ENCODE peak calls at places on chromosomes 7 and 10, in eight cellular contexts. J is foreskin fibroblast, D is tibial artery, K is MM.1S, P is bronchial epithelial cell, V is endodermal cell, O is PC-9, U is choroid plexus epithelial cell. G is an unnamed sample.

GRCh38 chr7:13851756-13852155 is 137.7 kb downstream of the ETV1 start:
- DNase-seq in J (peak), U (peak), D (no peak), O (no peak), V (peak), P (no peak), K (no peak), G (peak)

GRCh38 chr10:70950062-70950461 is 61.7 kb upstream of the PCBD1 start:
- DNase-seq in J (no peak), K (no peak), D (no peak), V (no peak), O (no peak), U (no peak), P (no peak), G (no peak)

GRCh38 chr10:43166879-43167490 is 28.7 kb downstream of the CSGALNACT2 start:
- DNase-seq in O (no peak), D (no peak), V (no peak), K (peak), J (no peak), U (no peak), P (no peak), G (no peak)

GRCh38 chr7:3065724-3066143 is 22.1 kb upstream of the CARD11 start:
- DNase-seq in K (no peak), P (peak), U (peak), O (peak), D (no peak), V (peak), J (no peak), G (peak)

GRCh38 chr10:1070939-1071338 is 14.8 kb downstream of the WDR37 start:
- DNase-seq in D (no peak), V (peak), O (no peak), U (peak), J (peak), K (no peak), P (peak), G (peak)

GRCh38 chr10:22230331-22230833 is 12.6 kb upstream of the EBLN1 start:
- DNase-seq in V (no peak), J (peak), D (no peak), K (peak), P (peak), U (peak), O (no peak), G (peak)

GRCh38 chr7:36691983-36692382 is 32.3 kb downstream of the AOAH start:
- DNase-seq in P (no peak), D (no peak), J (no peak), O (no peak), K (no peak), V (no peak), U (no peak), G (no peak)

GRCh38 chr7:106999023-106999422 is 45.5 kb upstream of the PRKAR2B start:
- DNase-seq in U (peak), J (peak), O (no peak), K (peak), D (no peak), P (peak), V (no peak), G (no peak)

GRCh38 chr10:43424431-43424830 is 12.5 kb upstream of the ZNF487 start:
- DNase-seq in J (no peak), U (no peak), K (no peak), O (no peak), V (no peak), D (no peak), P (no peak), G (no peak)

GRCh38 chr10:44975487-44976331 is 2.9 kb downstream of the DEPP1 start:
- DNase-seq in J (peak), D (peak), P (peak), V (peak), K (no peak), U (peak), O (peak), G (peak)

GRCh38 chr7:120924837-120925236 is 25.7 kb upstream of the ING3 start:
- DNase-seq in J (no peak), U (no peak), O (no peak), K (no peak), V (no peak), P (no peak), D (no peak), G (no peak)

GRCh38 chr10:46294641-46295230 is 7.9 kb downstream of the ANTXRL start:
- DNase-seq in J (no peak), V (peak), P (no peak), U (no peak), K (no peak), D (peak), O (no peak), G (no peak)

GRCh38 chr10:95268438-95268837 is 22.4 kb downstream of the PDLIM1 start:
- DNase-seq in K (no peak), J (no peak), D (peak), U (peak), P (peak), O (no peak), V (peak), G (peak)

GRCh38 chr7:46534593-46535271 is 613.7 kb upstream of the IGFBP3 start:
- DNase-seq in U (peak), D (peak), K (no peak), O (no peak), J (peak), P (no peak), V (peak), G (peak)

GRCh38 chr10:97738616-97739015 is 1.7 kb downstream of the ZFYVE27 start:
- DNase-seq in P (no peak), D (no peak), K (no peak), V (no peak), U (no peak), O (no peak), J (no peak), G (no peak)

GRCh38 chr7:126702242-126703016 is 550.3 kb downstream of the GRM8 start:
- DNase-seq in O (no peak), U (no peak), V (no peak), D (no peak), J (no peak), K (no peak), P (no peak), G (peak)

GRCh38 chr10:120897343-120897742 is 46.2 kb downstream of the WDR11 start:
- DNase-seq in D (no peak), K (no peak), V (no peak), P (peak), O (no peak), U (peak), J (no peak), G (peak)

GRCh38 chr10:57754803-57755202 is 512.9 kb downstream of the IPMK start:
- DNase-seq in J (no peak), V (no peak), O (no peak), K (no peak), P (no peak), D (no peak), U (no peak), G (no peak)

GRCh38 chr7:106982415-106982814 is 62.1 kb upstream of the PRKAR2B start:
- DNase-seq in V (no peak), K (no peak), O (no peak), D (no peak), P (no peak), U (no peak), J (no peak), G (no peak)

GRCh38 chr7:30646154-30646553 is 36.1 kb downstream of the CRHR2 start:
- DNase-seq in U (no peak), K (no peak), D (no peak), O (no peak), V (no peak), P (no peak), J (no peak), G (no peak)

GRCh38 chr7:119197872-119198527 is 973.5 kb downstream of the ANKRD7 start:
- DNase-seq in D (no peak), J (peak), V (peak), P (peak), U (peak), K (peak), O (peak), G (peak)

GRCh38 chr7:107224858-107225257 is 56.1 kb downstream of the HBP1 start:
- DNase-seq in J (no peak), O (no peak), V (no peak), U (no peak), D (no peak), P (no peak), K (no peak), G (no peak)

GRCh38 chr7:3978839-3979238 is 677.8 kb downstream of the SDK1 start:
- DNase-seq in U (no peak), D (no peak), K (no peak), O (no peak), P (no peak), J (no peak), V (no peak), G (no peak)

GRCh38 chr7:25841575-25841974 is 310.4 kb upstream of the NFE2L3 start:
- DNase-seq in P (no peak), D (no peak), V (no peak), U (no peak), J (no peak), K (no peak), O (no peak), G (no peak)

GRCh38 chr7:4799508-4800268 is 24.3 kb downstream of the AP5Z1 start:
- DNase-seq in U (no peak), P (no peak), J (peak), O (no peak), D (no peak), K (no peak), V (no peak), G (peak)

GRCh38 chr7:87328281-87328680 is 17.2 kb upstream of the CROT start:
- DNase-seq in V (no peak), K (no peak), J (peak), U (peak), D (no peak), P (no peak), O (no peak), G (peak)

GRCh38 chr7:131249003-131249402 is 78.7 kb upstream of the MKLN1 start:
- DNase-seq in D (peak), O (peak), V (peak), J (peak), K (no peak), U (peak), P (peak), G (peak)

GRCh38 chr10:32015386-32015785 is 40.8 kb downstream of the KIF5B start:
- DNase-seq in D (no peak), P (no peak), V (no peak), O (no peak), U (no peak), J (no peak), K (no peak), G (no peak)

GRCh38 chr10:59536151-59536550 is 173.5 kb downstream of the SLC16A9 start:
- DNase-seq in J (peak), U (peak), O (no peak), V (no peak), K (no peak), P (peak), D (no peak), G (peak)

GRCh38 chr7:116173051-116174028 is 37.0 kb upstream of the TES start:
- DNase-seq in V (no peak), K (peak), P (peak), O (peak), D (no peak), U (peak), J (peak), G (peak)

GRCh38 chr7:109003742-109004141 is 434.1 kb downstream of the DNAJB9 start:
- DNase-seq in U (peak), V (no peak), J (no peak), D (no peak), O (no peak), P (peak), K (no peak), G (peak)

GRCh38 chr10:86705905-86706304 is 37.6 kb downstream of the LDB3 start:
- DNase-seq in P (no peak), D (no peak), O (no peak), K (no peak), V (peak), U (no peak), J (no peak), G (no peak)

GRCh38 chr10:104043185-104043830 is 42.4 kb downstream of the COL17A1 start:
- DNase-seq in J (no peak), K (no peak), P (no peak), V (peak), U (peak), D (no peak), O (no peak), G (peak)

GRCh38 chr7:74101061-74101681 is 17.6 kb downstream of the LIMK1 start:
- DNase-seq in O (no peak), V (no peak), D (no peak), K (no peak), U (peak), J (peak), P (no peak), G (no peak)

DNA sequence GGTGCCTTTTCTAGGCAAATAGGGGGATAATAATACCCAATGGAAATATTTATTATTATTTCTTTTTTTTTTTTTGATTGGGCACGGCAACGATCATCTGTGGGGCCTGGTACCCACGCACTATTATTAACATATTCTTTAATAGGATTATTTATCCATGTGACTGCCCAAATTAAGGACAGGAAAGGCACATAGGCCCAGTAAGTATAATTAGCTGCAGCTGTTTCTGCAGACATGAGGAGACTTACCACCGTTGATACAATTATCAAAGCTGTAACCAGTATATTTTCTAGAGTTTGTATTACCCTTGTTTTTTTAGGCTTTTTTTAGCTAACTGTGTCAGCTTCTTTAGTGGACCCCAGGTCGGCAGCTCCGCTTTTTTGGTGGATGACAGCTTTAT is 25.2 kb upstream of the GUSB start:
- DNase-seq in V (no peak), P (no peak), U (no peak), O (no peak), K (no peak), J (no peak), D (no peak), G (no peak)
- TF ChIP-seq CTCF in V (no peak), P (no peak), U (no peak), O (no peak), K (no peak), J (no peak), D (no peak), G (no peak)

DNA sequence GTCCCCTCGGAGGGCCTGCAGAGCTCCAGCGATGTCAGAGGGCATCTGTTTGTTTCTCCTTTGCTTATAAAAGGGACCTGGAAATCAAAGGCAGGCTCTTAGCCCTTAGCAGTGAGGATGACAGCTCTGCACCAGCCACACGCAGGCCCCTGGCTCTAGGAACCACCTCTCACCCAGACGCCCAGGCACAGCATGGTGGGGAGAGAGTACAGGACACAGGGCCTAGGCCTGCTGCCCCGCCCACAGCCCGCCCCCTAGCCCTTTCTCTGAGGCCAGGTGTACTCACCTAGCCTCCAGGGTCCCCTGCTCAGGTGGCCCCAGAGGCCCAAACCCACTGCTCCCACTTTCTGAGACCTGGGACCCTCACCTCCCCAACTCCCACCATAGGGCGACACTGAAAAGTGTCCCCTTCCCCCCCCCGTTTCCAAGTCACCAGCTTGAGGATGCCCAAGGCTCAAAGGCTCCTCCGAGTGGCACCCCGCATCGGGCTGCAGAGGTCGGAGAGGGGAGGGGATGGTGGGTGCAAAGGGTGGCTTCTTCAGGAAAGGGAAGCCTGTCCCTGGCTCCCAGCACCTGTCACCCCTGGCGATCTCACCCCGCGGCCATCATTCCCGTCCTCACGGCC is 697 bp upstream of the SLC18A2 start:
- DNase-seq in D (no peak), U (no peak), P (no peak), K (no peak), O (no peak), J (no peak), V (peak), G (no peak)
- H3K4me3 ChIP-seq in D (no peak), U (no peak), P (no peak), K (no peak), O (no peak), J (no peak), V (no peak), G (no peak)

GRCh38 chr10:62248465-62248864 is 20.2 kb downstream of the RTKN2 start:
- DNase-seq in J (peak), O (no peak), U (peak), V (no peak), D (no peak), P (no peak), K (peak), G (peak)
- TF ChIP-seq CTCF in J (peak), O (peak), U (peak), V (peak), D (no peak), P (no peak), K (peak), G (peak)

DNA sequence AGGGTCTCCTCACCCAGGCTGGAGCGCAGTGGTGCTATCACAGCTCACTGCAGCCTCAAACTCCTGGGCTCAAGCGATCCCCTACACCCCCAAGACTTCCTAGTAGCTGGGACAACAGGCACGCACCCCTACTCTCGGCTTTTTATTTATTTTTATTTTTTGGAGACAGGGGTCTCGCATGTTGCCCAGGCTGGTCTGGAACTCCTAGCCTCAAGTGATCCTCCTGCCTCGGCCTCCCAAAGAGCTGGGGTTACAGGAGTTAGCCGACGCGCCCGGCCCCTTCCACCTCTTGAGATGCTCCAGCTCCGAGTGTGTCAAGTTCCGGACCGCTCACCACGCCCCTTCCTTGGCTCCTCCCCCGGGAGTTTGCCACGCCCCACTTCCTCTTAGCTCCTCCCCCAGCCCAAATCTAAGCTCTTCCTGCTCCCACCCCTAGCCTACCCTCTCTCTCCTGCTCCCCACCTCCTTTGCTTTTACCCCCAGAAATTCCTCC is 6.3 kb downstream of the NAT16 start:
- DNase-seq in O (peak), P (peak), J (peak), D (no peak), K (peak), U (peak), V (peak), G (peak)
- H3K4me3 ChIP-seq in O (peak), P (peak), J (peak), D (no peak), K (no peak), U (no peak), V (no peak), G (no peak)

GRCh38 chr7:140079121-140079536 is 16.4 kb upstream of the PARP12 start:
- DNase-seq in J (peak), V (peak), P (no peak), O (no peak), D (no peak), K (no peak), U (peak), G (peak)
- TF ChIP-seq CTCF in J (no peak), V (peak), P (peak), O (peak), D (no peak), K (peak), U (peak), G (peak)